ENCODE peak calls at places on chromosome 9, in five cellular contexts. X is mesothelial cell of epicardium; E is CD4-positive, alpha-beta T cell; Z is cardiac muscle cell; I is GM06990. R is an unnamed sample.

GRCh38 chr9:137878957-137879555 is 1.5 kb downstream of the CACNA1B start:
- DNase-seq in X (no peak), E (no peak), Z (no peak), I (no peak), R (no peak)

GRCh38 chr9:120345379-120345778 is 234.6 kb downstream of the CDK5RAP2 start:
- DNase-seq in X (no peak), E (no peak), Z (no peak), I (no peak), R (no peak)

GRCh38 chr9:137550958-137551655 is 572 bp upstream of the MRPL41 start:
- DNase-seq in X (no peak), E (peak), Z (no peak), I (peak), R (no peak)

GRCh38 chr9:120412425-120412951 is 167.5 kb downstream of the CDK5RAP2 start:
- DNase-seq in X (no peak), E (no peak), Z (peak), I (no peak), R (no peak)

GRCh38 chr9:110521211-110521610 is 58.3 kb downstream of the SVEP1 start:
- DNase-seq in X (no peak), E (no peak), Z (no peak), I (no peak), R (no peak)

GRCh38 chr9:17401858-17402257 is 177.0 kb upstream of the SH3GL2 start:
- DNase-seq in X (no peak), E (no peak), Z (no peak), I (no peak), R (no peak)

GRCh38 chr9:16721972-16722371 is 148.5 kb downstream of the BNC2 start:
- DNase-seq in X (no peak), E (no peak), Z (peak), I (no peak), R (no peak)

GRCh38 chr9:34675874-34676273 is 13.4 kb upstream of the CCL27 start:
- DNase-seq in X (no peak), E (no peak), Z (peak), I (no peak), R (no peak)

GRCh38 chr9:90921104-90921503 is 119.5 kb downstream of the SYK start:
- DNase-seq in X (no peak), E (no peak), Z (peak), I (no peak), R (no peak)

GRCh38 chr9:110578896-110579752 is at the start of gene SVEP1:
- DNase-seq in X (peak), E (no peak), Z (peak), I (peak), R (peak)

GRCh38 chr9:134636142-134636507 is 5.5 kb upstream of the COL5A1 start:
- DNase-seq in X (no peak), E (no peak), Z (no peak), I (no peak), R (no peak)

GRCh38 chr9:128414461-128414860 is 6.2 kb upstream of the CERCAM start:
- DNase-seq in X (no peak), E (no peak), Z (no peak), I (no peak), R (no peak)
- TF ChIP-seq CTCF in X (no peak), E (no peak), Z (peak), I (no peak), R (peak)

GRCh38 chr9:19036611-19037010 is 3.6 kb upstream of the SAXO1 start:
- DNase-seq in X (no peak), E (no peak), Z (no peak), I (no peak), R (no peak)
- TF ChIP-seq CTCF in X (no peak), E (no peak), Z (no peak), I (no peak), R (no peak)

DNA sequence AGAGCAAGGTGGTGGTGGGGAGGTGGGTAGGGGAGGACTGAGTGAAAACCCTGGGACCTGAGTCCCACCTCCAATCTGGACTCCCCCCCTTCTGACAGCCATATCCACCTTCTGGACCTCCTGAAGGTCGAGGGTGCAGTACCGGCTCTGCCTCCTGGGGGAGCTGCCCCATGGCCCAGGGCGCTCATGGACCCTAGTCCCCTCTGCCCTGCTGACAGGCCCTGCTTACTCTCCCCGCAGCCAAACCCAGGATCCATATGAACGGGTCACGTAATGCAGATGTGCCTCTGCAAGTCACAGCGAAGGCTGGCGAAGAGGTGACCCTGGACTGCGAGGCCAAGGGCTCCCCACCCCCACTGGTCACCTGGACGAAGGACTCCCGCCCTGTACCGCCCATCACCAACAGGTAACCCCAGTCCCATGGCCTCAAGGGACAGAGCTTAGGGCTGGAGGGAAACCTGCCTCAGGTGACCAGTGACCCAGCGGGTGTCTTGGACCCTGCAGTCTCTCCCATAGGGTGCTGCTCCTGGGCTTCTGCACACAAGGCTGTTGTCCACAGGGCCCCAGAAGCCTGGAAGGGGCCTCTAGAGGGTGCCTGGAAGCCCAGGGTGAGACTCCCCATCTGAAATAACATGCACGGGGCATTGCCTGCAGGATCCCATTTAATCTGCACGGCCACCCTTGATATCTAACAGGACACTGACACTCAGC is 61.7 kb downstream of the HMCN2 start:
- DNase-seq in X (no peak), E (no peak), Z (no peak), I (no peak), R (no peak)
- TF ChIP-seq CTCF in X (no peak), E (no peak), Z (peak), I (peak), R (peak)

GRCh38 chr9:130472184-130472705 is 27.5 kb downstream of the ASS1 start:
- DNase-seq in X (no peak), E (no peak), Z (no peak), I (no peak), R (no peak)
- TF ChIP-seq CTCF in X (no peak), E (no peak), Z (no peak), I (no peak), R (no peak)

GRCh38 chr9:124768275-124768674 is 2.8 kb downstream of the NR6A1 start:
- DNase-seq in X (no peak), E (no peak), Z (no peak), I (no peak), R (no peak)

GRCh38 chr9:124766326-124766725 is 4.8 kb downstream of the NR6A1 start:
- DNase-seq in X (no peak), E (no peak), Z (no peak), I (no peak), R (no peak)

GRCh38 chr9:124765439-124765835 is 5.7 kb downstream of the NR6A1 start:
- DNase-seq in X (no peak), E (no peak), Z (no peak), I (no peak), R (no peak)

GRCh38 chr9:124767830-124768229 is 3.3 kb downstream of the NR6A1 start:
- DNase-seq in X (no peak), E (no peak), Z (no peak), I (no peak), R (no peak)

GRCh38 chr9:124766815-124767554 is 4.1 kb downstream of the NR6A1 start:
- DNase-seq in X (no peak), E (no peak), Z (no peak), I (no peak), R (no peak)
- TF ChIP-seq CTCF in X (no peak), E (no peak), Z (peak), I (peak), R (peak)

GRCh38 chr9:101478444-101478843 is 42.9 kb upstream of the ALDOB start:
- DNase-seq in X (no peak), E (no peak), Z (no peak), I (no peak), R (no peak)
- TF ChIP-seq CTCF in X (no peak), E (no peak), Z (no peak), I (no peak), R (no peak)

GRCh38 chr9:136370687-136371530 is 2.6 kb downstream of the CARD9 start:
- DNase-seq in X (no peak), E (no peak), Z (no peak), I (no peak), R (no peak)
- TF ChIP-seq CTCF in X (no peak), E (no peak), Z (no peak), I (no peak), R (no peak)

GRCh38 chr9:127779136-127779981 is 893 bp upstream of the SH2D3C start:
- DNase-seq in X (no peak), E (peak), Z (peak), I (peak), R (no peak)

GRCh38 chr9:127781821-127782220 is 3.4 kb upstream of the SH2D3C start:
- DNase-seq in X (no peak), E (no peak), Z (no peak), I (no peak), R (no peak)

GRCh38 chr9:127777368-127777960 is 1.0 kb downstream of the SH2D3C start:
- DNase-seq in X (no peak), E (no peak), Z (no peak), I (no peak), R (no peak)

GRCh38 chr9:127778280-127779135 is at the start of gene SH2D3C:
- DNase-seq in X (no peak), E (no peak), Z (peak), I (peak), R (no peak)

DNA sequence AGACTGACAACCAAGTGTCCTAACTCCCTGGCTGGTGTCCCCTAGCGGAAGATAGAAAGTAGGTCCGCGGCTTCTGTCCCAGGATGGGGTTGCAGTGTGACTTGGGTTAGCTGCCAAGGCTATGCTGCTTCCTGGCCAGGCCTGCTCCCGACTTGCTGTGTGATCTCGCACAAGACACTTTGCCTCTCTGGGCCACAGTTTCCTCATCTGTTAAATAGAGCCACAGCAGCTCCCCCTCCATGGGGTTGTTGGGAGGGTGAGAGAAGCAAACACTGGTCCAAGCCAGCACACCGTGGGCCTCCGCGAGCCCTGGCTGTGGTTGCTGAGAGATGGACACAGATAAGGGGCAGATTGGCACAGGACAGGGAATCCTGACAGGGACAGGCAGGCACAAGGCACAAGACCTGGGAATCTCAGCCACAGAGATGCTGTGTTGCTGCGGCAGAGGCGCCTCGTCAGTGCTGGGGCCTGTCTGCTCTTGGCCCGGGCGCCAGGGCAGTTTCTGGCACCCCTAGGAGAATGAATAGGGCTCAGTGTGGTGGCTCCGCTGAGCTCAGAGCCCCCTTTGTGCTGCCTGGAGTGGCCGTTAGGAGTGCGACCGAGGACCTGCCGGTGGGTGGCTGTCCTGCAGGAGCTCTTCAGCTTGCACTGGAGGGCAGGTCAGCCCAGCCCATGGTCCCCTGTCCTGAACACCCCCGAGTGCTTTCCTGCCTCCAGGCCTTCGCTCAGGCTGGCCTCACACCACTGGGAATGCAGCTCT is 1.8 kb upstream of the SH2D3C start:
- DNase-seq in X (no peak), E (no peak), Z (no peak), I (no peak), R (peak)
- TF ChIP-seq CTCF in X (no peak), E (no peak), Z (no peak), I (no peak), R (no peak)

R was measured in neural crest cell.